ENCODE peak calls at places on chromosome 7, in six cellular contexts. W is right lobe of liver, U is sigmoid colon, P is cardiac muscle cell, F is spleen, O is lower lobe of right lung. M is an unnamed sample.

GRCh38 chr7:55441668-55442305 is 76.7 kb downstream of the LANCL2 start:
- DNase-seq in W (no peak), U (no peak), P (peak; percentile 62), F (no peak), O (no peak), M (no peak)

GRCh38 chr7:17207220-17207619 is 91.2 kb upstream of the AHR start:
- DNase-seq in W (no peak), U (no peak), P (peak; percentile 86), F (no peak), O (no peak), M (no peak)

GRCh38 chr7:19352271-19352670 is 207.1 kb upstream of the FERD3L start:
- DNase-seq in W (no peak), U (no peak), P (no peak), F (no peak), O (no peak), M (no peak)

GRCh38 chr7:135771051-135771450 is 22.4 kb upstream of the FAM180A start:
- DNase-seq in W (no peak), U (no peak), P (no peak), F (no peak), O (no peak), M (no peak)

GRCh38 chr7:27046854-27047549 is 48.8 kb downstream of the HOXA1 start:
- DNase-seq in W (no peak), U (no peak), P (peak; percentile 29), F (no peak), O (no peak), M (no peak)

GRCh38 chr7:155590215-155591023 is 44.1 kb upstream of the CNPY1 start:
- DNase-seq in W (peak; percentile 62), U (no peak), P (peak; percentile 74), F (peak; percentile 91), O (peak; percentile 93), M (peak; percentile 49)

GRCh38 chr7:66050337-66050957 is 25.2 kb upstream of the ASL start:
- DNase-seq in W (no peak), U (no peak), P (no peak), F (no peak), O (no peak), M (no peak)

GRCh38 chr7:79624336-79624735 is 170.9 kb upstream of the MAGI2 start:
- DNase-seq in W (no peak), U (no peak), P (no peak), F (no peak), O (no peak), M (no peak)

GRCh38 chr7:126450269-126450671 is 802.5 kb downstream of the GRM8 start:
- DNase-seq in W (no peak), U (no peak), P (no peak), F (no peak), O (no peak), M (no peak)

GRCh38 chr7:2006921-2007381 is 225.8 kb downstream of the MAD1L1 start:
- DNase-seq in W (peak; percentile 28), U (peak; percentile 63), P (no peak), F (peak; percentile 71), O (peak; percentile 43), M (no peak)

GRCh38 chr7:154451480-154452457 is 399.6 kb downstream of the DPP6 start:
- DNase-seq in W (no peak), U (no peak), P (no peak), F (no peak), O (no peak), M (no peak)

GRCh38 chr7:46558482-46559193 is 637.6 kb upstream of the IGFBP3 start:
- DNase-seq in W (no peak), U (no peak), P (peak; percentile 48), F (no peak), O (no peak), M (no peak)

GRCh38 chr7:92761391-92762098 is 74.8 kb downstream of the CDK6 start:
- DNase-seq in W (no peak), U (no peak), P (no peak), F (no peak), O (no peak), M (no peak)

GRCh38 chr7:617614-618538 is 98.2 kb upstream of the PDGFA start:
- DNase-seq in W (no peak), U (no peak), P (no peak), F (peak; percentile 75), O (no peak), M (no peak)

GRCh38 chr7:138460176-138460648 is at the start of gene TRIM24:
- DNase-seq in W (peak; percentile 99), U (peak; percentile 98), P (peak; percentile 99), F (peak; percentile 99), O (no peak), M (no peak)

GRCh38 chr7:13032524-13032923 is 345.1 kb downstream of the ARL4A start:
- DNase-seq in W (no peak), U (no peak), P (no peak), F (no peak), O (no peak), M (no peak)

GRCh38 chr7:150996289-150997074 is 5.7 kb downstream of the NOS3 start:
- DNase-seq in W (no peak), U (no peak), P (no peak), F (no peak), O (no peak), M (no peak)

GRCh38 chr7:97014145-97014544 is 8.8 kb downstream of the DLX6 start:
- DNase-seq in W (no peak), U (no peak), P (no peak), F (no peak), O (no peak), M (no peak)

GRCh38 chr7:38300175-38300574 is 26.7 kb upstream of the TARP start:
- DNase-seq in W (no peak), U (no peak), P (no peak), F (no peak), O (no peak), M (no peak)

GRCh38 chr7:122885583-122886356 is 490 bp downstream of the CADPS2 start:
- DNase-seq in W (peak; percentile 65), U (peak; percentile 67), P (peak; percentile 50), F (peak; percentile 76), O (peak; percentile 45), M (no peak)

GRCh38 chr7:139033346-139034114 is 2.3 kb downstream of the ZC3HAV1L start:
- DNase-seq in W (peak; percentile 28), U (no peak), P (no peak), F (no peak), O (no peak), M (no peak)

GRCh38 chr7:78746261-78746660 is 707.2 kb downstream of the MAGI2 start:
- DNase-seq in W (no peak), U (no peak), P (no peak), F (no peak), O (no peak), M (no peak)

GRCh38 chr7:131653418-131654248 is 97.2 kb upstream of the PODXL start:
- DNase-seq in W (no peak), U (no peak), P (no peak), F (no peak), O (no peak), M (no peak)

GRCh38 chr7:28630350-28630749 is 218.0 kb downstream of the CREB5 start:
- DNase-seq in W (no peak), U (no peak), P (no peak), F (no peak), O (no peak), M (no peak)

GRCh38 chr7:106720641-106721040 is 59.7 kb upstream of the CCDC71L start:
- DNase-seq in W (no peak), U (no peak), P (no peak), F (no peak), O (no peak), M (no peak)

GRCh38 chr7:113247198-113247597 is 128.8 kb upstream of the SMIM30 start:
- DNase-seq in W (no peak), U (no peak), P (no peak), F (no peak), O (no peak), M (no peak)

GRCh38 chr7:33921216-33921938 is 16.0 kb downstream of the BMPER start:
- DNase-seq in W (no peak), U (peak; percentile 74), P (peak; percentile 54), F (no peak), O (no peak), M (no peak)

GRCh38 chr7:91263359-91264082 is 712 bp upstream of the FZD1 start:
- DNase-seq in W (peak; percentile 51), U (peak; percentile 68), P (peak; percentile 33), F (peak; percentile 75), O (peak; percentile 67), M (no peak)

GRCh38 chr7:17947606-17948005 is 7.3 kb upstream of the SNX13 start:
- DNase-seq in W (no peak), U (no peak), P (no peak), F (no peak), O (no peak), M (no peak)

DNA sequence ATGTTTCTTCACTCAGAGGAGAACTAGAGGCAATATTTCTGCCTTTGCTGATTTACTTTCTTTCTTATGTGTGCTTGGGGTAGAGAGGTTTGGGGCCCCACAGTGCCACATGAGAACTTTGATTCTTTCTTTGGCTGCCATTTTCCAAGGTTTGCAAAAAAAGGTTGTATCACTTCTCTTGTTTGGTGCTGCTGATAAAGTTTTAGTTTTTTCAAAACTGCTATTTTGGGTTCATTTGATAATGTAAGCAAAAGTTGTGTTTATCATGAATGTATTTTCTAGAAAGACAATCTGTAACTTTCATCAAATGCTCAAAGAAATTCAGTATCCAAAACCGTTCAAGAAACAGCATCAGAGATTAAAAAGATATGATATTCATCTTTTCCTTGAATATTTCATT is 30.6 kb upstream of the PARP12 start:
- DNase-seq in W (no peak), U (no peak), P (no peak), F (no peak), O (no peak), M (no peak)
- H3K27ac ChIP-seq in W (no peak overlapping the region), U (no peak overlapping the region), P (no peak overlapping the region), F (no peak overlapping the region), O (no peak overlapping the region), M (no peak overlapping the region)

DNA sequence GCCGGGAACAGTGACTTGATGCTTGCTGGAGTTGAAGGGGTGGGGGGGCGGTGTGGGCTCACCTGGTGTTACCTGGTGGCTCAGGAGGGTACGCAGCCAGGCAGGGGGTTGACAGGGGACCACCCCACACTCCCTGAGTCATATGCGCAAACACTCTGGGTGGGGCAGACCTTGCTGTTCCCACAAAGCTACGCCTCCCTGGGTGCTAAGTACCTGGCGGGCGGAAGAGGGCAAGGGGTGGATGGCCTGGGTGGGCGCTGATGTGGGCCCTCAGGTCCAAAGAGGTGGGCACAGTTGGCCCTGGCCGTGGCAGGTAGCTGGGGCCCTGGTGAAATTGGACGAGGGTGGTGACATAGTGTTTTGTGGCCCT is 13.9 kb downstream of the STX1A start:
- DNase-seq in W (no peak), U (no peak), P (no peak), F (no peak), O (no peak), M (no peak)
- H3K4me1 ChIP-seq in W (no peaks in the 10 kb centered on the region), U (peaks cover 25% of the 10 kb centered on the region), P (peaks cover 6% of the 10 kb centered on the region), F (no peaks in the 10 kb centered on the region), O (peaks cover 17% of the 10 kb centered on the region), M (peaks cover 10% of the 10 kb centered on the region)

DNA sequence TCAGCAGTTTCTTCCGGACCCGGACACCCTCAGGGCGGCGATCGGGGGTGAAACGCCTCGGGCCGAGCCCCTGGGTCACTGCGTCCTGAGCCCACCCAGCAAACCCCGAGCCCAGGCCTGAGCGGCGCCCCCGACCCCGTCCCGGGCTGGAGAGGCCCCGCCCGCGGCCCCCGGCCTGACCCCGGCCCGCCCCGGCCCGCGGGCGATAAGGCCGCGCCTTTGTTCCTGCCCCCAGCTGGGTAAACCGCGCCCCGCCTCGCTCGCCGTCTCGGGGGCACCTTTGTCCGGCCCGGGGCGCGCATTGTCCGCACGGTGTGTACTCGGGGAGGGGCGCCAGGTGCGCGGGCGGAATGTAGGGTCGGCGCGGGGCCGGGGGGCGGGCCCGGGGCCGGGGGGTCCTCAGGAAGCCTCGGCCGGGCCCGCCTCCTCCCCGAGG is 10.8 kb downstream of the MNX1 start:
- DNase-seq in W (no peak), U (no peak), P (no peak), F (peak; percentile 80), O (no peak), M (no peak)
- H3K4me3 ChIP-seq in W (peak overlapping the region; percentile 33), U (no peak overlapping the region), P (peak overlapping the region; percentile 36), F (peak overlapping the region; percentile 36), O (peak overlapping the region; percentile 60), M (peak overlapping the region; percentile 13)

GRCh38 chr7:6165521-6166325 is 106.7 kb downstream of the CYTH3 start:
- DNase-seq in W (no peak), U (peak; percentile 50), P (no peak), F (no peak), O (no peak), M (no peak)
- H3K27ac ChIP-seq in W (no peak overlapping the region), U (no peak overlapping the region), P (peak overlapping the region; percentile 79), F (no peak overlapping the region), O (no peak overlapping the region), M (no peak overlapping the region)

M was measured in CD4-positive, CD25-positive, alpha-beta regulatory T cell.